ENCODE peak calls at places on chromosome 21, in ten cellular contexts. F is Peyer's patch; N is SHP77; U is A549; D is stimulated activated CD4-positive, alpha-beta T cell treated with anti-CD3 and anti-CD28 coated beads, Interleukin-15, amount 100 ng/mL, for 1 hour; G is stimulated activated CD8-positive, alpha-beta memory T cell treated with anti-CD3 and anti-CD28 coated beads, Interleukin-15, amount 100 ng/mL, for 4 hours; O is T-helper 9 cell; C is upper lobe of right lung; J is IMR-90; X is RWPE1. W is an unnamed sample.

GRCh38 chr21:38965910-38966504 is 160.3 kb downstream of the ETS2 start:
- DNase-seq in G (no peak), F (peak), U (peak), D (no peak), C (peak), X (no peak), N (peak), O (no peak), J (peak), W (no peak)

GRCh38 chr21:41631564-41632461 is 123.9 kb upstream of the TMPRSS2 start:
- DNase-seq in U (peak), N (no peak), X (peak), J (no peak), O (no peak), F (peak), G (no peak), C (peak), D (no peak), W (peak)

GRCh38 chr21:32132911-32133310 is 145.9 kb downstream of the MIS18A start:
- DNase-seq in N (no peak), O (no peak), X (no peak), F (no peak), J (no peak), D (no peak), U (no peak), G (no peak), C (no peak), W (no peak)

GRCh38 chr21:42570841-42571387 is 57.3 kb downstream of the SLC37A1 start:
- DNase-seq in G (no peak), O (no peak), N (peak), F (peak), X (no peak), U (peak), J (no peak), D (no peak), C (peak), W (peak)

GRCh38 chr21:44436958-44437357 is 18.4 kb upstream of the LRRC3 start:
- DNase-seq in X (no peak), G (no peak), N (no peak), F (peak), O (no peak), J (no peak), U (no peak), C (peak), D (no peak), W (peak)

GRCh38 chr21:36688324-36688723 is 10.6 kb upstream of the SIM2 start:
- DNase-seq in G (no peak), C (no peak), F (no peak), X (no peak), U (no peak), D (no peak), O (no peak), J (no peak), N (no peak), W (peak)

GRCh38 chr21:32705139-32705538 is 22.7 kb downstream of the SYNJ1 start:
- DNase-seq in N (no peak), U (no peak), F (no peak), C (no peak), X (no peak), G (no peak), J (peak), D (no peak), O (no peak), W (no peak)

GRCh38 chr21:25983745-25984144 is 186.8 kb downstream of the APP start:
- DNase-seq in O (no peak), D (no peak), X (no peak), N (no peak), F (no peak), J (no peak), C (no peak), G (no peak), U (no peak), W (no peak)

GRCh38 chr21:34930971-34931370 is 118.1 kb downstream of the RUNX1 start:
- DNase-seq in N (no peak), D (no peak), U (no peak), G (no peak), O (no peak), F (no peak), J (peak), X (no peak), C (no peak), W (no peak)

GRCh38 chr21:18155508-18156193 is 89.0 kb upstream of the CHODL start:
- DNase-seq in D (no peak), G (no peak), U (no peak), N (no peak), O (no peak), J (no peak), F (no peak), C (no peak), X (no peak), W (no peak)

GRCh38 chr21:36684957-36685714 is 13.8 kb upstream of the SIM2 start:
- DNase-seq in C (no peak), J (no peak), X (no peak), D (no peak), U (no peak), F (no peak), G (no peak), O (no peak), N (no peak), W (no peak)

GRCh38 chr21:43306911-43307676 is 119.8 kb downstream of the SIK1 start:
- DNase-seq in D (no peak), O (no peak), J (peak), G (no peak), F (no peak), X (peak), C (peak), N (peak), U (peak), W (no peak)

GRCh38 chr21:35217504-35218060 is 168.5 kb upstream of the RUNX1 start:
- DNase-seq in C (no peak), N (no peak), D (no peak), O (no peak), J (peak), X (peak), U (peak), G (no peak), F (no peak), W (no peak)

GRCh38 chr21:46418265-46418946 is 40.3 kb upstream of the DIP2A start:
- DNase-seq in F (no peak), X (no peak), D (no peak), G (no peak), C (no peak), U (no peak), O (no peak), N (no peak), J (no peak), W (no peak)

GRCh38 chr21:25934771-25935224 is 200.0 kb downstream of the GABPA start:
- DNase-seq in O (no peak), F (no peak), N (no peak), X (peak), C (peak), U (peak), D (no peak), J (peak), G (no peak), W (peak)

GRCh38 chr21:44884059-44884458 is 10.6 kb upstream of the PTTG1IP start:
- DNase-seq in C (no peak), G (no peak), F (no peak), U (no peak), O (no peak), N (no peak), J (no peak), D (no peak), X (no peak), W (no peak)

GRCh38 chr21:41634211-41634694 is 126.3 kb upstream of the TMPRSS2 start:
- DNase-seq in O (no peak), J (no peak), N (no peak), U (peak), C (peak), F (peak), D (no peak), G (no peak), X (peak), W (peak)

GRCh38 chr21:26169611-26170470 is 729 bp downstream of the APP start:
- DNase-seq in U (peak), J (peak), G (no peak), C (peak), O (peak), X (peak), D (peak), F (peak), N (peak), W (peak)

GRCh38 chr21:32463889-32464300 is 51.4 kb downstream of the EVA1C start:
- DNase-seq in J (peak), F (no peak), X (peak), O (no peak), C (no peak), D (no peak), G (no peak), N (no peak), U (peak), W (no peak)

GRCh38 chr21:33025471-33026298 is at the start of gene OLIG2:
- DNase-seq in X (no peak), C (no peak), F (no peak), J (peak), N (no peak), U (no peak), O (no peak), D (no peak), G (no peak), W (no peak)